ENCODE peak calls at places on chromosomes 2 and 18, in six cellular contexts. B is OCI-LY7, U is HepG2, D is cardiac fibroblast, O is SK-N-SH, I is spleen. P is an unnamed sample.

GRCh38 chr18:25234740-25235345 is 117.1 kb downstream of the ZNF521 start:
- DNase-seq in B (no peak), U (peak; percentile 10), D (no peak), O (no peak), I (no peak), P (no peak)

GRCh38 chr2:201923436-201923975 is 110.1 kb upstream of the FZD7 start:
- DNase-seq in B (no peak), U (no peak), D (no peak), O (no peak), I (no peak), P (no peak)

GRCh38 chr2:137838255-137839092 is 125.8 kb upstream of the HNMT start:
- DNase-seq in B (peak; percentile 50), U (peak; percentile 58), D (peak; percentile 66), O (peak; percentile 51), I (no peak), P (peak; percentile 53)

GRCh38 chr18:78991446-78991845 is 11.8 kb downstream of the SALL3 start:
- DNase-seq in B (no peak), U (no peak), D (no peak), O (no peak), I (no peak), P (no peak)

GRCh38 chr2:2839393-2840096 is 508.5 kb upstream of the MYT1L start:
- DNase-seq in B (no peak), U (no peak), D (no peak), O (peak; percentile 13), I (peak; percentile 51), P (no peak)

GRCh38 chr2:112728384-112729175 is 7.8 kb downstream of the NT5DC4 start:
- DNase-seq in B (no peak), U (no peak), D (no peak), O (no peak), I (peak; percentile 68), P (no peak)

GRCh38 chr2:229492034-229492433 is 220.9 kb upstream of the PID1 start:
- DNase-seq in B (no peak), U (no peak), D (no peak), O (no peak), I (no peak), P (no peak)

GRCh38 chr2:191304939-191305875 is 60.0 kb downstream of the MYO1B start:
- DNase-seq in B (no peak), U (no peak), D (peak; percentile 96), O (no peak), I (no peak), P (no peak)

GRCh38 chr2:7592618-7593140 is 675.5 kb downstream of the RNF144A start:
- DNase-seq in B (no peak), U (no peak), D (no peak), O (no peak), I (no peak), P (no peak)

GRCh38 chr18:72727038-72727690 is 140.6 kb downstream of the NETO1 start:
- DNase-seq in B (no peak), U (no peak), D (no peak), O (no peak), I (no peak), P (no peak)

GRCh38 chr2:70083344-70084156 is 3.7 kb upstream of the PCBP1 start:
- DNase-seq in B (peak; percentile 79), U (peak; percentile 87), D (no peak), O (no peak), I (no peak), P (no peak)

GRCh38 chr2:134217924-134218323 is 35.9 kb upstream of the MGAT5 start:
- DNase-seq in B (peak; percentile 33), U (no peak), D (no peak), O (no peak), I (no peak), P (no peak)

GRCh38 chr2:19685713-19686112 is 216.1 kb downstream of the TTC32 start:
- DNase-seq in B (no peak), U (no peak), D (no peak), O (no peak), I (no peak), P (no peak)

DNA sequence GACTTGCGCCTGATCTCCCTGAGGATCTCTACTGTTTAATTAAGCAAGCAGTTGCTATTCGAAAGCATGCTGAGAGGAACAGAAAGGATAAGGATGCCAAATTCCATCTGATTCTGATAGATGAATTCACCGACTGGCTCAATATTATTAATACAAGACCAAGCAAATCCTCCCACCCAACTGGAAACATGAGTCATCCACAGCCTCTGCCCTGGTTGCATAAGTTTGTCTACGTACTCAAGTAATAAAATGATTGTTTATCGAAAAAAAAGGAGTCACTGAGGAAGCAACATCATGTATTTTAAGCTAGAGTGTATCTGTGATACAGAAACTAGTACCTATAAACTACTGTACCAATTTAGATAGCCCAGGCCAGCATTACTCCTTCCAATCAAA is 26.0 kb downstream of the ATAD2B start:
- DNase-seq in B (no peak), U (peak; percentile 22), D (peak; percentile 77), O (no peak), I (no peak), P (no peak)
- H3K4me3 ChIP-seq in B (no peak overlapping the region), U (no peak overlapping the region), D (no peak overlapping the region), O (no peak overlapping the region), I (no peak overlapping the region), P (no peak overlapping the region)

GRCh38 chr2:156329922-156330726 is 2.4 kb downstream of the NR4A2 start:
- DNase-seq in B (no peak), U (no peak), D (no peak), O (no peak), I (no peak), P (no peak)

GRCh38 chr2:156329031-156329921 is 3.2 kb downstream of the NR4A2 start:
- DNase-seq in B (no peak), U (no peak), D (no peak), O (peak; percentile 27), I (peak; percentile 84), P (no peak)

GRCh38 chr2:156325671-156326385 is 6.7 kb downstream of the NR4A2 start:
- DNase-seq in B (no peak), U (no peak), D (no peak), O (no peak), I (no peak), P (no peak)

GRCh38 chr2:156326488-156326887 is 6.0 kb downstream of the NR4A2 start:
- DNase-seq in B (no peak), U (no peak), D (no peak), O (no peak), I (no peak), P (no peak)

GRCh38 chr2:156327835-156328401 is 4.6 kb downstream of the NR4A2 start:
- DNase-seq in B (no peak), U (no peak), D (no peak), O (peak; percentile 33), I (no peak), P (no peak)
- H3K4me3 ChIP-seq in B (no peak overlapping the region), U (no peak overlapping the region), D (no peak overlapping the region), O (no peak overlapping the region), I (no peak overlapping the region), P (no peak overlapping the region)

GRCh38 chr2:119195887-119196286 is 27.7 kb upstream of the STEAP3 start:
- DNase-seq in B (no peak), U (no peak), D (no peak), O (no peak), I (peak; percentile 21), P (no peak)

GRCh38 chr2:119197125-119197403 is 26.6 kb upstream of the STEAP3 start:
- DNase-seq in B (no peak), U (peak; percentile 27), D (no peak), O (no peak), I (no peak), P (no peak)

GRCh38 chr2:119196301-119197124 is 27.1 kb upstream of the STEAP3 start:
- DNase-seq in B (no peak), U (no peak), D (peak; percentile 16), O (no peak), I (peak; percentile 25), P (no peak)

GRCh38 chr2:119197529-119198266 is 25.9 kb upstream of the STEAP3 start:
- DNase-seq in B (no peak), U (peak; percentile 24), D (peak; percentile 40), O (no peak), I (no peak), P (no peak)

GRCh38 chr2:119198267-119198840 is 25.3 kb upstream of the STEAP3 start:
- DNase-seq in B (no peak), U (peak; percentile 67), D (peak; percentile 70), O (no peak), I (peak; percentile 59), P (no peak)
- H3K4me3 ChIP-seq in B (no peak overlapping the region), U (no peak overlapping the region), D (no peak overlapping the region), O (no peak overlapping the region), I (no peak overlapping the region), P (no peak overlapping the region)

GRCh38 chr2:126657146-126657635 is 1.2 kb downstream of the GYPC start:
- DNase-seq in B (peak; percentile 43), U (no peak), D (peak; percentile 93), O (no peak), I (peak; percentile 88), P (peak; percentile 36)

GRCh38 chr2:126653102-126653501 is 2.9 kb upstream of the GYPC start:
- DNase-seq in B (no peak), U (no peak), D (no peak), O (peak; percentile 4), I (no peak), P (no peak)

GRCh38 chr2:126656311-126657145 is 570 bp downstream of the GYPC start:
- DNase-seq in B (peak; percentile 52), U (no peak), D (peak; percentile 55), O (no peak), I (peak; percentile 93), P (peak; percentile 64)

GRCh38 chr2:126655500-126656310 is at the start of gene GYPC:
- DNase-seq in B (peak; percentile 74), U (no peak), D (peak; percentile 83), O (no peak), I (peak; percentile 93), P (peak; percentile 54)

DNA sequence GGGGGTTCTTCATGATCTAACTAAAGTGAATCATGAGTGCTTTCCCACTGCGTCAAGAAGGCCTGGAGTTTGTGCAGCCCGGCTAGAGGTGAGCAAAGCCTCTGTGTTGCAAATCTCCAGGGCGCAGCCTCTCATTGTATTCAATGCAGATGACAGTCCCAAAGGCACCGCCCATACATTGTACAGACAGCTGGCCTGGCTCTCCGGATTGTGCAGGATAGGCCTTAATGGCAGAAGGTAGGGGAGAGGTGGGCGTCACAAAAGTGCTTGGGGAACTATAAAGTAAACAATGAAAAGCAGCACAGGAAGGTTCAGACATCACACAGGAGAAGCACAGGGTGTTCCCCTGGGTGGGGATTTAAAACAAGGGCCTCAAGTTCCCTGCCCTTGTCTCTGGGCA is 892 bp upstream of the GYPC start:
- DNase-seq in B (no peak), U (no peak), D (no peak), O (peak; percentile 2), I (no peak), P (no peak)
- H3K4me3 ChIP-seq in B (peak overlapping the region; percentile 74), U (no peak overlapping the region), D (no peak overlapping the region), O (no peak overlapping the region), I (no peak overlapping the region), P (no peak overlapping the region)

GRCh38 chr2:21260316-21260715 is 136.5 kb downstream of the TDRD15 start:
- DNase-seq in B (no peak), U (no peak), D (no peak), O (peak; percentile 78), I (no peak), P (no peak)
- H3K4me3 ChIP-seq in B (no peak overlapping the region), U (no peak overlapping the region), D (no peak overlapping the region), O (no peak overlapping the region), I (no peak overlapping the region), P (no peak overlapping the region)